ENCODE peak calls at places on chromosome 21, in five cellular contexts. One of them, this sample, is unnamed.

GRCh38 chr21:41290106-41290799 is 26.3 kb upstream of the FAM3B start:
- DNase-seq in cardiac muscle cell: no peak
- DNase-seq in neural progenitor cell: no peak
- DNase-seq in bronchial epithelial cell: no peak
- DNase-seq in upper lobe of left lung: peak; percentile 53
- DNase-seq in this sample: no peak

GRCh38 chr21:17463441-17463840 is 49.4 kb upstream of the CXADR start:
- DNase-seq in bronchial epithelial cell: peak; percentile 80
- DNase-seq in cardiac muscle cell: peak; percentile 88
- DNase-seq in upper lobe of left lung: no peak
- DNase-seq in neural progenitor cell: peak; percentile 64
- DNase-seq in this sample: no peak

GRCh38 chr21:44087426-44088400 is 19.5 kb upstream of the PWP2 start:
- DNase-seq in neural progenitor cell: no peak
- DNase-seq in upper lobe of left lung: no peak
- DNase-seq in cardiac muscle cell: no peak
- DNase-seq in bronchial epithelial cell: no peak
- DNase-seq in this sample: no peak

GRCh38 chr21:40706806-40707205 is 140.2 kb downstream of the DSCAM start:
- DNase-seq in bronchial epithelial cell: peak; percentile 68
- DNase-seq in upper lobe of left lung: no peak
- DNase-seq in cardiac muscle cell: no peak
- DNase-seq in neural progenitor cell: no peak
- DNase-seq in this sample: no peak

GRCh38 chr21:33058468-33059318 is 11.2 kb upstream of the OLIG1 start:
- DNase-seq in upper lobe of left lung: no peak
- DNase-seq in cardiac muscle cell: peak; percentile 3
- DNase-seq in neural progenitor cell: no peak
- DNase-seq in bronchial epithelial cell: no peak
- DNase-seq in this sample: no peak

GRCh38 chr21:18449586-18449985 is 46.0 kb upstream of the TMPRSS15 start:
- DNase-seq in upper lobe of left lung: no peak
- DNase-seq in cardiac muscle cell: no peak
- DNase-seq in neural progenitor cell: no peak
- DNase-seq in bronchial epithelial cell: no peak
- DNase-seq in this sample: no peak

GRCh38 chr21:45582128-45582527 is 39.9 kb upstream of the SLC19A1 start:
- DNase-seq in neural progenitor cell: no peak
- DNase-seq in bronchial epithelial cell: no peak
- DNase-seq in cardiac muscle cell: no peak
- DNase-seq in upper lobe of left lung: no peak
- DNase-seq in this sample: no peak

GRCh38 chr21:25938673-25939395 is 204.1 kb downstream of the GABPA start:
- DNase-seq in neural progenitor cell: no peak
- DNase-seq in bronchial epithelial cell: peak; percentile 47
- DNase-seq in cardiac muscle cell: peak; percentile 42
- DNase-seq in upper lobe of left lung: no peak
- DNase-seq in this sample: no peak

GRCh38 chr21:22352088-22352487 is 1353.9 kb downstream of the NCAM2 start:
- DNase-seq in neural progenitor cell: no peak
- DNase-seq in bronchial epithelial cell: peak; percentile 7
- DNase-seq in cardiac muscle cell: no peak
- DNase-seq in upper lobe of left lung: no peak
- DNase-seq in this sample: no peak

GRCh38 chr21:45362748-45363145 is 42.2 kb upstream of the COL18A1 start:
- DNase-seq in bronchial epithelial cell: no peak
- DNase-seq in neural progenitor cell: no peak
- DNase-seq in upper lobe of left lung: no peak
- DNase-seq in cardiac muscle cell: no peak
- DNase-seq in this sample: no peak

GRCh38 chr21:35011681-35012080 is 37.4 kb downstream of the RUNX1 start:
- DNase-seq in bronchial epithelial cell: peak; percentile 8
- DNase-seq in neural progenitor cell: no peak
- DNase-seq in cardiac muscle cell: no peak
- DNase-seq in upper lobe of left lung: no peak
- DNase-seq in this sample: no peak

GRCh38 chr21:32572574-32573420 is 12.5 kb downstream of the TCP10L start:
- DNase-seq in neural progenitor cell: no peak
- DNase-seq in cardiac muscle cell: no peak
- DNase-seq in bronchial epithelial cell: peak; percentile 67
- DNase-seq in upper lobe of left lung: no peak
- DNase-seq in this sample: no peak

GRCh38 chr21:33543505-33544129 is 779 bp downstream of the SON start:
- DNase-seq in upper lobe of left lung: peak; percentile 92
- DNase-seq in neural progenitor cell: peak; percentile 87
- DNase-seq in cardiac muscle cell: no peak
- DNase-seq in bronchial epithelial cell: peak; percentile 40
- DNase-seq in this sample: peak; percentile 83

GRCh38 chr21:46585191-46585953 is 19.5 kb downstream of the S100B start:
- DNase-seq in bronchial epithelial cell: peak; percentile 91
- DNase-seq in upper lobe of left lung: no peak
- DNase-seq in neural progenitor cell: no peak
- DNase-seq in cardiac muscle cell: no peak
- DNase-seq in this sample: no peak

GRCh38 chr21:34593423-34593822 is 21.5 kb downstream of the RCAN1 start:
- DNase-seq in upper lobe of left lung: no peak
- DNase-seq in cardiac muscle cell: no peak
- DNase-seq in neural progenitor cell: no peak
- DNase-seq in bronchial epithelial cell: no peak
- DNase-seq in this sample: no peak

GRCh38 chr21:14376854-14377253 is 6.1 kb downstream of the HSPA13 start:
- DNase-seq in neural progenitor cell: no peak
- DNase-seq in bronchial epithelial cell: no peak
- DNase-seq in cardiac muscle cell: no peak
- DNase-seq in upper lobe of left lung: no peak
- DNase-seq in this sample: no peak

GRCh38 chr21:25296239-25296638 is 311.0 kb downstream of the MRPL39 start:
- DNase-seq in upper lobe of left lung: no peak
- DNase-seq in neural progenitor cell: no peak
- DNase-seq in bronchial epithelial cell: no peak
- DNase-seq in cardiac muscle cell: peak; percentile 27
- DNase-seq in this sample: no peak

GRCh38 chr21:18759267-18759666 is 355.7 kb upstream of the TMPRSS15 start:
- DNase-seq in cardiac muscle cell: no peak
- DNase-seq in bronchial epithelial cell: no peak
- DNase-seq in neural progenitor cell: no peak
- DNase-seq in upper lobe of left lung: no peak
- DNase-seq in this sample: no peak

GRCh38 chr21:41583274-41583790 is 75.4 kb upstream of the TMPRSS2 start:
- DNase-seq in bronchial epithelial cell: peak; percentile 90
- DNase-seq in upper lobe of left lung: peak; percentile 62
- DNase-seq in neural progenitor cell: no peak
- DNase-seq in cardiac muscle cell: no peak
- DNase-seq in this sample: no peak

GRCh38 chr21:45224189-45224938 is 63.3 kb downstream of the POFUT2 start:
- DNase-seq in cardiac muscle cell: no peak
- DNase-seq in neural progenitor cell: no peak
- DNase-seq in upper lobe of left lung: peak; percentile 79
- DNase-seq in bronchial epithelial cell: no peak
- DNase-seq in this sample: no peak

GRCh38 chr21:44919913-44920693 is 596 bp downstream of the ITGB2 start:
- DNase-seq in bronchial epithelial cell: no peak
- DNase-seq in upper lobe of left lung: no peak
- DNase-seq in cardiac muscle cell: no peak
- DNase-seq in neural progenitor cell: no peak
- DNase-seq in this sample: no peak

GRCh38 chr21:18620421-18620820 is 216.8 kb upstream of the TMPRSS15 start:
- DNase-seq in neural progenitor cell: no peak
- DNase-seq in upper lobe of left lung: no peak
- DNase-seq in cardiac muscle cell: no peak
- DNase-seq in bronchial epithelial cell: no peak
- DNase-seq in this sample: no peak

GRCh38 chr21:33775100-33775828 is 133.0 kb downstream of the ITSN1 start:
- DNase-seq in upper lobe of left lung: no peak
- DNase-seq in cardiac muscle cell: no peak
- DNase-seq in bronchial epithelial cell: no peak
- DNase-seq in neural progenitor cell: no peak
- DNase-seq in this sample: no peak

GRCh38 chr21:46116846-46117585 is 19.1 kb downstream of the COL6A2 start:
- DNase-seq in bronchial epithelial cell: no peak
- DNase-seq in cardiac muscle cell: no peak
- DNase-seq in neural progenitor cell: no peak
- DNase-seq in upper lobe of left lung: peak; percentile 72
- DNase-seq in this sample: no peak

GRCh38 chr21:44626262-44626661 is 631 bp upstream of the KRTAP10-9 start:
- DNase-seq in upper lobe of left lung: peak; percentile 39
- DNase-seq in bronchial epithelial cell: no peak
- DNase-seq in cardiac muscle cell: no peak
- DNase-seq in neural progenitor cell: no peak
- DNase-seq in this sample: no peak

GRCh38 chr21:16532841-16533240 is 803.1 kb downstream of the USP25 start:
- DNase-seq in cardiac muscle cell: peak; percentile 60
- DNase-seq in upper lobe of left lung: no peak
- DNase-seq in neural progenitor cell: no peak
- DNase-seq in bronchial epithelial cell: peak; percentile 57
- DNase-seq in this sample: no peak

GRCh38 chr21:38987551-38988210 is 182.0 kb downstream of the ETS2 start:
- DNase-seq in cardiac muscle cell: no peak
- DNase-seq in neural progenitor cell: no peak
- DNase-seq in bronchial epithelial cell: no peak
- DNase-seq in upper lobe of left lung: no peak
- DNase-seq in this sample: no peak

GRCh38 chr21:38990424-38990794 is 184.7 kb downstream of the ETS2 start:
- DNase-seq in bronchial epithelial cell: no peak
- DNase-seq in upper lobe of left lung: no peak
- DNase-seq in cardiac muscle cell: no peak
- DNase-seq in neural progenitor cell: peak; percentile 58
- DNase-seq in this sample: no peak

GRCh38 chr21:38989097-38989744 is 183.5 kb downstream of the ETS2 start:
- DNase-seq in neural progenitor cell: no peak
- DNase-seq in cardiac muscle cell: no peak
- DNase-seq in upper lobe of left lung: no peak
- DNase-seq in bronchial epithelial cell: no peak
- DNase-seq in this sample: no peak

GRCh38 chr21:38988211-38989096 is 182.7 kb downstream of the ETS2 start:
- DNase-seq in neural progenitor cell: peak; percentile 48
- DNase-seq in cardiac muscle cell: no peak
- DNase-seq in upper lobe of left lung: no peak
- DNase-seq in bronchial epithelial cell: peak; percentile 30
- DNase-seq in this sample: no peak

DNA sequence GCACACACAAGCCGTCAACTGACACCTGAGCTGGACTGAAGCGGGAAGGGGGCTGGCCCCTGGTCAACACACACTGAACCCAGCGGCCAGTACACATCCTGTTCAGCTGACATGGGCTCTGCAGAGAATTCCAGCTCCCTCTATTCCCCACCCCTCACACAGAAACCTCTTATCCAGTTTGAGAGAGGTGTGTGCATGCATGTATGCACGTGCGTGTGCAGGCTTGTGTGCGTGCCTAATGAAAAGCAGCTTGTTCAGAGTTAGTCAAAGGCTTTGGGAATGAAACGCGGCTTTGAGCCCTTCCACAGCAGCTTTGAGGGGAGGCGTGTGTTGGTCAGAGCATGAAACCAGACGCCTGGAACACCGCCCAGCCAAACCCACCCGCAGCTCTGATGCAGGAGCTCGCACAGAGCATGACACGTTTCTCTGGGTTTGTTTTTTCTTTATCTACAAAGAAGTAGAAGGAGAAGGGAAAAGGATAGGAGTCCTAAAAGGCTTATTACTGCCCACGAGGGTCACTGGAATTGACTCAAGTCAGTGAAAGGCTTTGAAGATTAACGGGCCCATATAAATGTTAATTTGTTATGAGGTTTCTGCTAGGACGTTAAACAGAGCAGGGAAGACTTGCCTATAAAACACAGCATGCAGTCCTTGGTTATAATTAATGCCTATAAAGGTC is 184.2 kb downstream of the ETS2 start:
- DNase-seq in cardiac muscle cell: peak; percentile 93
- DNase-seq in bronchial epithelial cell: peak; percentile 91
- DNase-seq in neural progenitor cell: peak; percentile 57
- DNase-seq in upper lobe of left lung: no peak
- DNase-seq in this sample: no peak
- H3K4me3 ChIP-seq in cardiac muscle cell: no peak overlapping the region
- H3K4me3 ChIP-seq in bronchial epithelial cell: no peak overlapping the region
- H3K4me3 ChIP-seq in neural progenitor cell: no peak overlapping the region
- H3K4me3 ChIP-seq in upper lobe of left lung: no peak overlapping the region
- H3K4me3 ChIP-seq in this sample: no peak overlapping the region

DNA sequence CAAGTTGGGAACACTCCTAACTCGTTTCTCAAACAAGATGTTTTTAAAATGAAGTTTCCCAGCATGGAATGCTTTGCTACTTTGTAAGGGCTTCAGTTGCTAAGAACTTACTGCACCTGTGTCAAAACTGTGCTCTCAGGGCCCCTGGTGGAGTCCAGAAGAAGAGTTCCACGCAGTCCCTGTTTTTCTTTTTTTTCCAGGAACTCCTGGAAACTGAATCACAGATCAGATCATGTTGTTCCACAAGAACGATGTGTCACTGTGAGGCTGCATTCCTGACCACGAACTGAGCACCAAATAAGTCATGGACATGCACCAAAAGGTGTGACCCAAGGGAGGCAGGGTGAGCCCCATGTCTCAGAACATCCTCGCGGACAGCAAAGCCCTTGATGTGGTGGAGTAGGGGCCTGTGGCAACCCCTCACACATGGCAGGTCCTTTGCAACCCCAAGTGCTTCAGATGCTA is 257.2 kb downstream of the KCNJ6 start:
- DNase-seq in neural progenitor cell: no peak
- DNase-seq in cardiac muscle cell: peak; percentile 49
- DNase-seq in upper lobe of left lung: no peak
- DNase-seq in bronchial epithelial cell: peak; percentile 95
- DNase-seq in this sample: no peak
- TF ChIP-seq CTCF in neural progenitor cell: no peak
- TF ChIP-seq CTCF in cardiac muscle cell: peak; percentile 23
- TF ChIP-seq CTCF in upper lobe of left lung: peak; percentile 44
- TF ChIP-seq CTCF in bronchial epithelial cell: peak; percentile 42
- TF ChIP-seq CTCF in this sample: no peak

DNA sequence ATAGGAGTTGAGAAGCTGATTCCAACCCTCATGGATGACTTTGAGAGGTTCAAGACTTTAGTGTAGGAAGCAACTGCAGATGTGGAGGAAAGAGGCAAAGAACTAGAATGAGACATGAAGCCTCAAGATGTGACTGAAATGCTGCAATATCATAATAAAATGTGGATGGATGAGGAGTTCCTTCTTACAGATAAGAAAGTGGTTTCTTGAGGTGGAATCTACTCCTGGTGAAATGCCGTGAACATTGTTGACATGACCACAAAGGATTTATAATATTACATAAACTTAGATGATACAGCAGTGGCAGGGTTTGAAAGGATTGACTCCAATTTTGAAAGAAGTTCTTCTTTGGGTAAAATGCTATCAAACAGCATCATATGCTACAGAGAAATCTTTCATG is 28.8 kb downstream of the LTN1 start:
- DNase-seq in neural progenitor cell: no peak
- DNase-seq in cardiac muscle cell: no peak
- DNase-seq in bronchial epithelial cell: no peak
- DNase-seq in upper lobe of left lung: no peak
- DNase-seq in this sample: no peak
- H3K36me3 ChIP-seq in neural progenitor cell: no peaks in the 10 kb centered on the region
- H3K36me3 ChIP-seq in cardiac muscle cell: peaks cover 50% of the 10 kb centered on the region
- H3K36me3 ChIP-seq in bronchial epithelial cell: peaks cover 4% of the 10 kb centered on the region
- H3K36me3 ChIP-seq in upper lobe of left lung: peaks cover 29% of the 10 kb centered on the region
- H3K36me3 ChIP-seq in this sample: peaks cover 6% of the 10 kb centered on the region

DNA sequence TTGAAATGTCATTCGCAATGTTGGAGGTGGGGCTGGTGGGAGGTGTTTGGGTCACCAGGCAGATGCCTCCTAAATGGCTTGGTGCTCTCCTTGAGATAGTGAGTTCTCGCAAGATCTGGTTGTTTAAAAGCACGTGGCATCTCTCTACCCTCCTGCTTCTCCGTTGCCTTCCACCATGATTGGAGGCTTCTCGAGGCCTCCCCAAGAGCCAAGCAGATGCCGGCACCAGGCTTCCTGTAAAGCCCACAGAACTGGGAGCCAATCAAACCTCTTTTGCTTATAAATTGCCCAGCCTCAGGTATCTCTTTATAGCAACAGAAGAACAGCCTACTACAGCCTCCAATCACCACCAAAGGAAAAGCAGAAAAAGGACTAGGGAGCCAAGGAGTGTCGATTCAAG is 80.5 kb downstream of the PDE9A start:
- DNase-seq in neural progenitor cell: no peak
- DNase-seq in cardiac muscle cell: no peak
- DNase-seq in upper lobe of left lung: no peak
- DNase-seq in bronchial epithelial cell: no peak
- DNase-seq in this sample: no peak
- H3K4me3 ChIP-seq in neural progenitor cell: no peak overlapping the region
- H3K4me3 ChIP-seq in cardiac muscle cell: no peak overlapping the region
- H3K4me3 ChIP-seq in upper lobe of left lung: no peak overlapping the region
- H3K4me3 ChIP-seq in bronchial epithelial cell: no peak overlapping the region
- H3K4me3 ChIP-seq in this sample: no peak overlapping the region

This sample was measured in GM06990.